ENCODE peak calls at places on chromosomes 12 and 14, in seven cellular contexts. G is iris pigment epithelial cell; P is stimulated activated CD4-positive, alpha-beta T cell treated with anti-CD3 and anti-CD28 coated beads, Interleukin-4, amount 100 ng/mL, for 48 hours; E is right cardiac atrium; O is NCI-H2171; F is astrocyte of the hippocampus; W is activated CD8-positive, alpha-beta T cell treated with anti-CD3 and anti-CD28 coated beads, Interleukin-2, amount 10 ng/mL, durations not matched to agents 7 days and 5 days. Y is an unnamed sample.

GRCh38 chr12:46152456-46152855 is 116.4 kb downstream of the SLC38A1 start:
- DNase-seq in W (no peak), O (no peak), P (no peak), G (no peak), E (no peak), F (no peak), Y (no peak)

GRCh38 chr12:57227315-57228115 is 2.0 kb upstream of the SHMT2 start:
- DNase-seq in O (no peak), E (no peak), G (no peak), P (no peak), W (no peak), F (no peak), Y (no peak)

GRCh38 chr12:31590730-31591307 is at the start of gene DENND5B:
- DNase-seq in O (peak), F (peak), P (peak), E (peak), G (peak), W (peak), Y (no peak)

GRCh38 chr12:109469516-109469915 is 7.6 kb downstream of the KCTD10 start:
- DNase-seq in P (no peak), G (no peak), O (no peak), E (no peak), W (peak), F (no peak), Y (no peak)

GRCh38 chr12:119684730-119685129 is 16.8 kb downstream of the PRKAB1 start:
- DNase-seq in O (no peak), G (no peak), E (no peak), P (no peak), W (no peak), F (no peak), Y (no peak)

GRCh38 chr14:68549057-68549421 is 243.8 kb downstream of the ZFP36L1 start:
- DNase-seq in E (no peak), F (no peak), P (no peak), W (no peak), O (no peak), G (peak), Y (no peak)

GRCh38 chr12:76085159-76085868 is 829 bp upstream of the NAP1L1 start:
- DNase-seq in F (no peak), E (no peak), G (peak), P (no peak), W (peak), O (peak), Y (peak)

GRCh38 chr14:96567289-96567899 is 65.2 kb downstream of the PAPOLA start:
- DNase-seq in G (peak), P (no peak), E (no peak), O (peak), W (no peak), F (peak), Y (peak)

Y was measured in NCI-H1694 treated with DMSO at 0.1 percent for 48 hours.